ENCODE peak calls at places on chromosomes 12 and 14, in four cellular contexts. C is foreskin keratinocyte, V is A673, Z is heart right ventricle. Y is an unnamed sample.

GRCh38 chr12:46101121-46101869 is 110.9 kb upstream of the SCAF11 start:
- DNase-seq in C (no peak), V (peak; percentile 43), Z (no peak), Y (peak; percentile 29)

GRCh38 chr12:50107416-50108268 is 3.8 kb downstream of the GPD1 start:
- DNase-seq in C (no peak), V (no peak), Z (no peak), Y (no peak)

GRCh38 chr14:100944052-100944451 is 40.5 kb upstream of the RTL1 start:
- DNase-seq in C (no peak), V (no peak), Z (no peak), Y (no peak)

GRCh38 chr14:38723954-38724353 is 379.1 kb downstream of the SEC23A start:
- DNase-seq in C (no peak), V (no peak), Z (no peak), Y (no peak)

GRCh38 chr12:26204612-26205289 is 9.4 kb downstream of the SSPN start:
- DNase-seq in C (no peak), V (no peak), Z (no peak), Y (no peak)

GRCh38 chr12:59972941-59973340 is 377.1 kb downstream of the SLC16A7 start:
- DNase-seq in C (peak; percentile 72), V (peak; percentile 9), Z (no peak), Y (peak; percentile 42)

GRCh38 chr14:94109915-94110250 is 653 bp upstream of the IFI27 start:
- DNase-seq in C (no peak), V (no peak), Z (no peak), Y (no peak)

GRCh38 chr14:100187247-100187833 is 27.9 kb upstream of the DEGS2 start:
- DNase-seq in C (no peak), V (no peak), Z (no peak), Y (no peak)

GRCh38 chr14:69553221-69553620 is 21.4 kb downstream of the CCDC177 start:
- DNase-seq in C (no peak), V (no peak), Z (no peak), Y (no peak)

GRCh38 chr14:50594577-50595316 is 34.8 kb downstream of the ATL1 start:
- DNase-seq in C (no peak), V (no peak), Z (no peak), Y (no peak)

GRCh38 chr12:179131-179884 is 34.6 kb downstream of the SLC6A12 start:
- DNase-seq in C (no peak), V (peak; percentile 29), Z (peak; percentile 53), Y (no peak)

GRCh38 chr12:62519043-62519442 is 52.4 kb downstream of the MON2 start:
- DNase-seq in C (no peak), V (no peak), Z (no peak), Y (no peak)

GRCh38 chr12:120490833-120491512 is 4.9 kb upstream of the DYNLL1 start:
- DNase-seq in C (no peak), V (no peak), Z (no peak), Y (no peak)

GRCh38 chr12:39966251-39966650 is 139.6 kb downstream of the SLC2A13 start:
- DNase-seq in C (no peak), V (no peak), Z (no peak), Y (no peak)

GRCh38 chr14:70748422-70748821 is 60.9 kb downstream of the MAP3K9 start:
- DNase-seq in C (no peak), V (no peak), Z (no peak), Y (no peak)

GRCh38 chr14:94621358-94622134 is 9.4 kb downstream of the SERPINA3 start:
- DNase-seq in C (no peak), V (no peak), Z (no peak), Y (no peak)

GRCh38 chr12:103505371-103506236 is 9.8 kb upstream of the C12orf42 start:
- DNase-seq in C (peak; percentile 97), V (no peak), Z (no peak), Y (no peak)

GRCh38 chr12:121787063-121787774 is 6.3 kb downstream of the RHOF start:
- DNase-seq in C (no peak), V (no peak), Z (no peak), Y (no peak)

GRCh38 chr12:76080729-76081415 is 3.6 kb downstream of the NAP1L1 start:
- DNase-seq in C (no peak), V (peak; percentile 41), Z (no peak), Y (no peak)
- TF ChIP-seq CTCF in C (peak; percentile 35), V (peak; percentile 15), Z (no peak), Y (no peak)

GRCh38 chr14:59360923-59361794 is 104.0 kb downstream of the GPR135 start:
- DNase-seq in C (peak; percentile 79), V (peak; percentile 12), Z (peak; percentile 74), Y (peak; percentile 70)
- H3K27ac ChIP-seq in C (peak overlapping the region; percentile 90), V (no peak overlapping the region), Z (peak overlapping the region; percentile 91), Y (peak overlapping the region; percentile 98)

DNA sequence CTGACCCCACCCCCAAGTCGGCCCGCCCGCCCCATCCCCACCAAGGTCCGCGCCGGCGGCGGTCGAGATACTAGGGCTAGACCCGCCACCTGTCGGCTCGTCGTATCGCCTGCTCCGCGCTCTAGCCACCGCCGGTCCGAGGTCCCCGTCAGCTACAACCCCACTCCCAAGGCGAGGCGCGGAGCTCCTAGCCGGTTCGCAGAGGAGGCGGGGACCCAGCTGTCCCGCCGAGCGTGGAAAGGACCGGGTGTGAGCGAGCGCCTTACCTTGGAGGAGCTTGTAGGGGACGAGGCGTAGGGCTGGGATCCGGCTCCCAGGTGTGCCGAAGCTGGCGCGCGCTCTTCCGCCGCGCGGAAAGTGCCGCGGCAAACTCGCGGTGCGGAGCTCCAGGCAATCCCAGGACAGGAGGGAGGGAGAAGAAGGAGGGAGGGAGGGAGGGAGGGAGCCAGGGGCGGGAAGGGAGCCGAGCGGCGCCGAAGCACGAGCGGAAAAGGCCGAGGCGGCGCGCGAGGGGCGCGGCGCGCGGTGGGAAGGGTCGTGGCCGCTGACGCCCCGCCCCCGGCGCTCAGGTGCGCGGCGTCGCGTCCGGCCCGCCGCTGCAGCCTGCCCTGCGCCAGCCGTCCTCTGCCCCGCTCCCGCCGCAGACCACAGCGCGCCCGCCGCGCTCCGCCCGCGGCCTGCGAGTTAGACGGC is at the start of gene PAWR:
- DNase-seq in C (peak; percentile 74), V (peak; percentile 88), Z (peak; percentile 48), Y (peak; percentile 64)
- TF ChIP-seq CTCF in C (peak; percentile 47), V (peak; percentile 3), Z (no peak), Y (peak; percentile 22)

DNA sequence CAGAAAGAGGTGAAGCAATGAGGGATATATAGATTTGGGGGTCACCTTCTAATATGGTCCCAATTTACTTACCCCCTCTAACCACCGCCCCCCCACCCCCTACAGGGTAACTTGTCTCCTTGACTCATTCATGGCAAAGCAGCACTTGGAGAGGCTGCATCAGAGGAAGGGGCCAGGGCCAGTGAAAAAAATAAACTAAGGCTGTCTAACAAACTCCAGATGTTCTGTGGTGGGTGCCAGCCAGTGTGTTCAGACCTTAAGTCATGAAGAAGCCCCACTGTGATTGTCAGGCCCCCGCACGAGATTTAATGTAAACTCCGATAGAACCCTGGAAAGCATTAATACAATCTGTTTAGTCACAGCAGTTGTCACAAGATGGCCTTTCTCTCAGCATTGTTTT is 220.1 kb downstream of the FBXL14 start:
- DNase-seq in C (no peak), V (peak; percentile 90), Z (no peak), Y (no peak)
- H3K27ac ChIP-seq in C (no peak overlapping the region), V (peak overlapping the region; percentile 62), Z (no peak overlapping the region), Y (no peak overlapping the region)

DNA sequence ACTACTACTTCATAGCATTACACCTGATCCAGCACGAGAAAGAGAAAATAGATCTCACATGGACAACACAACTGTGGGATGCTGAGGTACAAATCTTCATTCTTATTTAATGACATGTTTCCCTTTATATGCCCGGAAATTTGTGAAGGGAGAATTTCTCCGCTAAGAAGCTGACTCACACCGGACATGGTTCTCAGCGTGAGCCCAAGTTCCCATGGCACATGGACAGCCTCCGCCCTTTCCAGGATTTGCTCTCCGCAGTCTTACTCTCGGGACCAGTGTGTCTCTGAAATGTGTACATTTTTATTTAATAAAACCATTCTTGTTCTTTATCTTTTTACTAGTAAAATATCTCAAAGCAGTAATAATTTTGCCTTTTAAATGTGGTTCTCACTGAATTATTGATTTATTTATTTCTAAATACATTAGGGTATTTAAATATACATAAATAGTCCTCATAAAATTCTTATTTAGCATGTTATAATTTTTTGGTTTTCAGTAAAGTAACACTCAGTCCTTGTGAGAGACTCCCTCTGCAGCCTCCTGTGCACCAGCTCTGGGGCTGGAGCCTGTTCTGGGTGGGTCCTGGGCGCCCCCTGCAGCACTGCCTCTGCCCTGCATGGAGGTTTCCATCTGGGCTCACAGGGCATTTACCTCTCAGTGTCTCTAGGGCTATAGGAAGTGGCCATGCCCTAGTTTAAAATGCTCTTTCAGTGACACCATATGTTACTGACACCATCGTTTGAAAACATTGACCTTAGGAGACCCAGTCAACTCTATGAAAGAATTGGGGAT is 1155.0 kb downstream of the TMEM121 start:
- DNase-seq in C (no peak), V (peak; percentile 86), Z (no peak), Y (no peak)
- TF ChIP-seq CTCF in C (no peak), V (peak; percentile 85), Z (no peak), Y (no peak)

GRCh38 chr14:24847568-24847967 is 202.4 kb downstream of the STXBP6 start:
- DNase-seq in C (no peak), V (no peak), Z (no peak), Y (no peak)

GRCh38 chr14:24848427-24848826 is 201.5 kb downstream of the STXBP6 start:
- DNase-seq in C (peak; percentile 10), V (peak; percentile 23), Z (no peak), Y (no peak)

GRCh38 chr14:24851837-24852236 is 198.1 kb downstream of the STXBP6 start:
- DNase-seq in C (no peak), V (no peak), Z (no peak), Y (no peak)

GRCh38 chr14:24851406-24851805 is 198.5 kb downstream of the STXBP6 start:
- DNase-seq in C (no peak), V (no peak), Z (no peak), Y (no peak)

GRCh38 chr14:24849471-24849870 is 200.5 kb downstream of the STXBP6 start:
- DNase-seq in C (no peak), V (no peak), Z (no peak), Y (no peak)
- H3K27ac ChIP-seq in C (no peak overlapping the region), V (no peak overlapping the region), Z (no peak overlapping the region), Y (no peak overlapping the region)

Y was measured in RWPE1.